ENCODE peak calls at places on chromosome 5, in nine cellular contexts. M is CD4-positive, alpha-beta T cell; R is SK-N-SH; U is A549; E is ascending aorta; F is BE2C; N is psoas muscle; C is WERI-Rb-1; D is endothelial cell of umbilical vein. I is an unnamed sample.
A peak's percentile ranks its signal among the peaks of the same experiment; 100 is the strongest.

GRCh38 chr5:100803391-100803790 is 99.7 kb downstream of the ST8SIA4 start:
- DNase-seq in M (no peak), R (no peak), U (no peak), E (no peak), F (no peak), N (no peak), C (no peak), D (no peak), I (peak; percentile 84)

GRCh38 chr5:98927988-98928801 is 612 bp downstream of the CHD1 start:
- DNase-seq in M (peak; percentile 29), R (peak; percentile 82), U (peak; percentile 77), E (peak; percentile 30), F (peak; percentile 86), N (peak; percentile 77), C (peak; percentile 83), D (peak; percentile 65), I (peak; percentile 65)

GRCh38 chr5:17357504-17357903 is 140.1 kb downstream of the BASP1 start:
- DNase-seq in M (no peak), R (no peak), U (no peak), E (no peak), F (no peak), N (no peak), C (no peak), D (no peak), I (no peak)

GRCh38 chr5:148309019-148309418 is 3.2 kb upstream of the SPINK7 start:
- DNase-seq in M (no peak), R (no peak), U (no peak), E (no peak), F (no peak), N (no peak), C (no peak), D (no peak), I (no peak)

GRCh38 chr5:127941646-127942045 is 141.9 kb upstream of the SLC12A2 start:
- DNase-seq in M (no peak), R (no peak), U (no peak), E (no peak), F (no peak), N (no peak), C (peak; percentile 91), D (no peak), I (peak; percentile 37)

GRCh38 chr5:165460911-165461310 is 1955.5 kb downstream of the MAT2B start:
- DNase-seq in M (no peak), R (no peak), U (no peak), E (no peak), F (no peak), N (no peak), C (no peak), D (no peak), I (peak; percentile 32)

GRCh38 chr5:128241071-128241695 is 157.6 kb downstream of the SLC12A2 start:
- DNase-seq in M (no peak), R (no peak), U (no peak), E (no peak), F (no peak), N (no peak), C (no peak), D (no peak), I (peak; percentile 42)

GRCh38 chr5:147417133-147417813 is 92.6 kb downstream of the DPYSL3 start:
- DNase-seq in M (no peak), R (no peak), U (no peak), E (peak; percentile 41), F (no peak), N (peak; percentile 32), C (no peak), D (peak; percentile 82), I (peak; percentile 98)

GRCh38 chr5:106454651-106455415 is 1215.9 kb downstream of the EFNA5 start:
- DNase-seq in M (no peak), R (peak; percentile 2), U (no peak), E (no peak), F (peak; percentile 27), N (no peak), C (peak; percentile 61), D (peak; percentile 72), I (peak; percentile 52)

GRCh38 chr5:133869675-133869978 is 98.8 kb downstream of the C5orf15 start:
- DNase-seq in M (no peak), R (peak; percentile 46), U (no peak), E (no peak), F (no peak), N (peak; percentile 56), C (no peak), D (no peak), I (no peak)

GRCh38 chr5:15533124-15533893 is 33.3 kb downstream of the FBXL7 start:
- DNase-seq in M (no peak), R (no peak), U (no peak), E (no peak), F (no peak), N (no peak), C (no peak), D (peak; percentile 16), I (peak; percentile 64)

GRCh38 chr5:104573979-104574709 is 1011.6 kb upstream of the NUDT12 start:
- DNase-seq in M (no peak), R (no peak), U (no peak), E (no peak), F (no peak), N (no peak), C (no peak), D (no peak), I (no peak)

GRCh38 chr5:133853972-133854371 is 114.5 kb downstream of the C5orf15 start:
- DNase-seq in M (no peak), R (no peak), U (no peak), E (no peak), F (no peak), N (no peak), C (no peak), D (no peak), I (no peak)

GRCh38 chr5:150544606-150545219 is 36.8 kb downstream of the NDST1 start:
- DNase-seq in M (peak; percentile 43), R (peak; percentile 90), U (peak; percentile 96), E (no peak), F (peak; percentile 88), N (peak; percentile 77), C (peak; percentile 92), D (peak; percentile 69), I (peak; percentile 27)

GRCh38 chr5:67058998-67059746 is 137.4 kb downstream of the CD180 start:
- DNase-seq in M (no peak), R (no peak), U (no peak), E (no peak), F (no peak), N (no peak), C (no peak), D (peak; percentile 59), I (no peak)

DNA sequence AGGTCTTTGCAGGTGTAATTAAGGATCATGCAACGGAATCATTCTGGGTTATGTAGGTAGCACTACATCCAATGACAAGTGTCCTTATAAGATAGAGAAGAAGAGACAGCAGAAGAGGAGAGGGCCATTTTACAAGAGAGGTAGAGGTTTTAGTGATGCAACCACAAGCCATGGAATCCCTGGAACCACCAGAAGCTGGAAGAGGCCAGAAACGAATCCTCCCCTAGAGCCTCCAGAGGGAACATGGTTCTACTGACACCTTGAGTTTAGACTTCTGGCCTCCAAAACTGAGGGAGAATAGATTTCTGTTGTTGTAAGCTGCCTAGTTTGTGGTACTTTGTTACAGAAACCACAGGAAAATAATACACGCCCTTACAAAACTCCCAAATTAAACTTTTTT is 3.5 kb downstream of the FYB1 start:
- DNase-seq in M (no peak), R (no peak), U (no peak), E (no peak), F (no peak), N (no peak), C (no peak), D (no peak), I (no peak)
- TF ChIP-seq CTCF in M (no peak), R (no peak), U (no peak), E (no peak), F (no peak), N (no peak), C (no peak), D (no peak), I (no peak)

GRCh38 chr5:135167634-135168033 is 133.6 kb upstream of the PITX1 start:
- DNase-seq in M (no peak), R (no peak), U (no peak), E (no peak), F (no peak), N (no peak), C (no peak), D (no peak), I (no peak)
- H3K9me3 ChIP-seq in M (no peaks in the 10 kb centered on the region), R (no peaks in the 10 kb centered on the region), U (no peaks in the 10 kb centered on the region), E (no peaks in the 10 kb centered on the region), F (no peaks in the 10 kb centered on the region), N (no peaks in the 10 kb centered on the region), C (no peaks in the 10 kb centered on the region), D (no peaks in the 10 kb centered on the region), I (no peaks in the 10 kb centered on the region)

GRCh38 chr5:176596689-176597416 is 13.1 kb downstream of the GPRIN1 start:
- DNase-seq in M (peak; percentile 68), R (no peak), U (no peak), E (no peak), F (no peak), N (peak; percentile 40), C (no peak), D (peak; percentile 60), I (no peak)
- TF ChIP-seq CTCF in M (peak; percentile 11), R (no peak), U (no peak), E (no peak), F (no peak), N (peak; percentile 29), C (no peak), D (peak; percentile 26), I (no peak)

DNA sequence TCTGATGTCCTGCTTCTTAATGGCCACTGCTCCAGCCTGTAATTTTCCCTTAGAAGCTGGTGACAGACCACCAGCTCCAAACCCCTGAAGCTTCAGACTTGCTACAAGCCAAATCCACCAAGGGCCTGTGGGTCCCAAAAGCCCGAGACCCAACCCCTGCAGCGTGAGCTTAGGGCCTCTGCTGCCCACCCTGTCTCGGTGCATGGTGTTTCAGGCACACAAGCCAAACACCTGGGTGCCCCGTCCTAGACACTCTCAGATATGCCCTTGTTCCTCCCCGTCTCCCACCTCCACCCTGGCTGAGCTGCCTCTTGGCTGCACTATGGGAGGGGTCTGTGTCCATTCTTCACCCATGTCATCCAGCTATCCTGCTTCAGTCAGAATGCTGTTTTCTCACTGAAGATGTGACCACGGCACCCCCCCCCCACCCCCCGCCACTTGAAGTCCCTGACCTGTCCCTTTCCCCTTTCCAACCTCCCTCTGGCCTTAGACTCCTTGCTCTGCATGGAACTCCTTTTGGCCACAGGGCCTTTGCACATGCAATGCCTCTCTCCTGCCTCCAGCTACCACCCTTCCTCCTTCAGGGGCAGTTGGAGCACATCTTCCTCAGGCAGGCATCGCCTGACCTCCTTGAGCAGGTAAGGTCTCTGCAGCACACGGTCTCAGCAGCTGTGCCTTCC is 55.8 kb downstream of the ZNF354C start:
- DNase-seq in M (no peak), R (no peak), U (no peak), E (no peak), F (no peak), N (no peak), C (no peak), D (no peak), I (no peak)
- H3K9me3 ChIP-seq in M (peaks cover 25% of the 10 kb centered on the region), R (no peaks in the 10 kb centered on the region), U (peaks cover 19% of the 10 kb centered on the region), E (peaks cover 64% of the 10 kb centered on the region), F (no peaks in the 10 kb centered on the region), N (peaks cover 26% of the 10 kb centered on the region), C (no peaks in the 10 kb centered on the region), D (peaks cover 6% of the 10 kb centered on the region), I (no peaks in the 10 kb centered on the region)

GRCh38 chr5:140840978-140841962 is at the start of gene PCDHA8:
- DNase-seq in M (no peak), R (peak; percentile 83), U (peak; percentile 20), E (no peak), F (peak; percentile 82), N (no peak), C (no peak), D (no peak), I (no peak)
- TF ChIP-seq CTCF in M (no peak), R (peak; percentile 87), U (peak; percentile 33), E (no peak), F (peak; percentile 91), N (no peak), C (peak; percentile 28), D (peak; percentile 22), I (peak; percentile 10)

GRCh38 chr5:141105350-141105749 is 5.1 kb downstream of the PCDHB3 start:
- DNase-seq in M (no peak), R (no peak), U (no peak), E (no peak), F (no peak), N (no peak), C (no peak), D (no peak), I (no peak)
- H3K9me3 ChIP-seq in M (no peaks in the 10 kb centered on the region), R (no peaks in the 10 kb centered on the region), U (peaks cover 10% of the 10 kb centered on the region), E (peaks cover 48% of the 10 kb centered on the region), F (no peaks in the 10 kb centered on the region), N (no peaks in the 10 kb centered on the region), C (no peaks in the 10 kb centered on the region), D (no peaks in the 10 kb centered on the region), I (no peaks in the 10 kb centered on the region)